ENCODE peak calls at places on chromosomes 3 and 15, in six cellular contexts. O is neuronal stem cell, X is mammary epithelial cell, F is HepG2, S is right atrium auricular region, C is right cardiac atrium. R is an unnamed sample.

GRCh38 chr3:29694783-29695182 is 413.9 kb downstream of the RBMS3 start:
- DNase-seq in F (peak; percentile 3), C (no peak), S (no peak), O (no peak), X (peak; percentile 80), R (no peak)

GRCh38 chr3:126657901-126658300 is 3.0 kb upstream of the TXNRD3 start:
- DNase-seq in O (no peak), S (no peak), F (no peak), C (no peak), X (no peak), R (no peak)

GRCh38 chr3:154247806-154248480 is 76.3 kb downstream of the DHX36 start:
- DNase-seq in O (peak; percentile 57), X (no peak), C (no peak), F (peak; percentile 15), S (no peak), R (no peak)

GRCh38 chr15:47824185-47824584 is 106.9 kb downstream of the SEMA6D start:
- DNase-seq in S (no peak), C (no peak), X (peak; percentile 25), O (no peak), F (no peak), R (no peak)

GRCh38 chr3:174495231-174495755 is 363.8 kb upstream of the NAALADL2 start:
- DNase-seq in C (no peak), F (no peak), X (no peak), O (no peak), S (no peak), R (no peak)

GRCh38 chr3:174193559-174193958 is 665.6 kb upstream of the NAALADL2 start:
- DNase-seq in X (no peak), C (no peak), F (no peak), O (no peak), S (no peak), R (no peak)

GRCh38 chr15:97235285-97235985 is 725.1 kb upstream of the ARRDC4 start:
- DNase-seq in O (peak; percentile 66), S (no peak), X (peak; percentile 35), F (peak; percentile 30), C (peak; percentile 58), R (no peak)

GRCh38 chr3:59857589-59858346 is 807.9 kb upstream of the CFAP20DC start:
- DNase-seq in S (peak; percentile 79), O (peak; percentile 57), X (peak; percentile 61), C (peak; percentile 91), F (peak; percentile 70), R (peak; percentile 67)

GRCh38 chr3:152038491-152038890 is 165.0 kb downstream of the SUCNR1 start:
- DNase-seq in O (no peak), X (no peak), C (no peak), S (no peak), F (no peak), R (no peak)

GRCh38 chr15:86558252-86558651 is 478.6 kb downstream of the AGBL1 start:
- DNase-seq in C (no peak), O (no peak), X (no peak), S (no peak), F (no peak), R (no peak)

GRCh38 chr15:29750754-29751153 is 71.5 kb downstream of the TJP1 start:
- DNase-seq in S (no peak), C (no peak), X (no peak), F (no peak), O (no peak), R (no peak)

GRCh38 chr3:192422998-192423349 is 304.4 kb downstream of the FGF12 start:
- DNase-seq in S (no peak), F (no peak), X (no peak), O (no peak), C (no peak), R (no peak)

GRCh38 chr3:65593780-65594752 is 444.7 kb downstream of the MAGI1 start:
- DNase-seq in X (no peak), C (no peak), S (no peak), F (no peak), O (no peak), R (no peak)

GRCh38 chr15:33975023-33975565 is 6.8 kb downstream of the CHRM5 start:
- DNase-seq in F (no peak), C (no peak), S (no peak), O (no peak), X (no peak), R (no peak)

GRCh38 chr15:88089019-88089603 is 167.4 kb downstream of the NTRK3 start:
- DNase-seq in F (no peak), C (no peak), S (no peak), X (peak; percentile 28), O (no peak), R (no peak)

GRCh38 chr15:69129026-69129385 is 31.4 kb upstream of the GLCE start:
- DNase-seq in F (no peak), O (no peak), X (no peak), S (no peak), C (no peak), R (no peak)

GRCh38 chr15:76799760-76800159 is 105.4 kb downstream of the SCAPER start:
- DNase-seq in F (no peak), C (no peak), O (no peak), S (no peak), X (peak; percentile 51), R (no peak)

GRCh38 chr3:132879651-132880050 is 157.4 kb upstream of the NPHP3 start:
- DNase-seq in O (no peak), C (no peak), S (no peak), X (peak; percentile 4), F (no peak), R (no peak)

GRCh38 chr3:169138849-169139416 is 524.6 kb downstream of the MECOM start:
- DNase-seq in F (no peak), X (no peak), O (no peak), S (no peak), C (no peak), R (no peak)

GRCh38 chr3:47910777-47911440 is 105.3 kb downstream of the MAP4 start:
- DNase-seq in C (no peak), S (no peak), F (peak; percentile 14), O (no peak), X (peak; percentile 89), R (no peak)

GRCh38 chr3:175238848-175239247 is 379.7 kb downstream of the NAALADL2 start:
- DNase-seq in F (no peak), O (no peak), S (no peak), C (no peak), X (no peak), R (no peak)

GRCh38 chr3:158794936-158795518 is 6.8 kb upstream of the MFSD1 start:
- DNase-seq in O (no peak), C (no peak), X (peak; percentile 44), S (no peak), F (peak; percentile 32), R (no peak)

GRCh38 chr3:153165211-153165815 is 3.3 kb downstream of the RAP2B start:
- DNase-seq in O (no peak), C (no peak), F (no peak), S (no peak), X (no peak), R (no peak)

GRCh38 chr3:128319741-128320141 is 146.9 kb downstream of the DNAJB8 start:
- DNase-seq in F (no peak), O (no peak), X (no peak), C (no peak), S (no peak), R (no peak)

GRCh38 chr3:150757364-150757763 is 5.6 kb downstream of the SIAH2 start:
- DNase-seq in C (no peak), S (no peak), X (no peak), F (no peak), O (no peak), R (no peak)

GRCh38 chr3:63278171-63278999 is at the start of gene SYNPR:
- DNase-seq in S (no peak), C (peak; percentile 30), F (no peak), X (no peak), O (no peak), R (peak; percentile 47)

GRCh38 chr15:57708047-57708446 is 1.5 kb downstream of the POLR2M start:
- DNase-seq in C (no peak), X (no peak), F (no peak), O (no peak), S (no peak), R (no peak)

GRCh38 chr3:196670335-196670734 is 30.8 kb downstream of the NRROS start:
- DNase-seq in O (no peak), C (peak; percentile 64), F (no peak), X (no peak), S (no peak), R (no peak)

GRCh38 chr15:39172380-39173281 is 408.2 kb upstream of the THBS1 start:
- DNase-seq in F (peak; percentile 67), X (peak; percentile 93), O (no peak), C (peak; percentile 50), S (no peak), R (no peak)

GRCh38 chr15:90934256-90934948 is 683 bp upstream of the UNC45A start:
- DNase-seq in S (peak; percentile 81), X (peak; percentile 75), C (peak; percentile 94), F (peak; percentile 81), O (peak; percentile 77), R (peak; percentile 88)
- H3K4me3 ChIP-seq in S (peak overlapping the region; percentile 62), X (peak overlapping the region; percentile 70), C (peak overlapping the region; percentile 72), F (peak overlapping the region; percentile 77), O (peak overlapping the region; percentile 74), R (peak overlapping the region; percentile 83)

GRCh38 chr15:84755736-84756527 is 7.5 kb downstream of the ZNF592 start:
- DNase-seq in O (no peak), F (no peak), C (no peak), S (no peak), X (peak; percentile 26), R (no peak)
- H3K27ac ChIP-seq in O (no peak overlapping the region), F (peak overlapping the region; percentile 43), C (no peak overlapping the region), S (no peak overlapping the region), X (no peak overlapping the region), R (no peak overlapping the region)

DNA sequence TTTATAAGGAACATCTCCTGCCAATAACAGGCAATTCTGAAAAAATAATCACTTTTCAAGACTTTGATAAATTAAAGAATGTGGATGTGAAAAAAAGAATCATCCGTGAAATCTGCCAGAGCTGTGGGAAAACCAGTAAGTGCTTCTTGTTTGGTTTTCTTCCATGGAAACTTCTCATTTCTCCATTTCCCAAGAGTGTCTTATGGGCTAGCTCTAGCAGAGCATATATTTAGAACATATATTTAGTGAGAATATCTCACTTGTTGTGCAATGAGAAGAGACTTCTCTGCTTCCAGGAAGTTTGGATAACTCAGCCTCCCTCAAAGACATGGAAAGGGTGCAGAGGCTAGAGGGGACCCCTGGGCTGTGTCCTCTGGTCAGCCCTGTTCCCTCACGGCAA is 49.9 kb downstream of the COL6A5 start:
- DNase-seq in S (no peak), O (no peak), F (no peak), X (no peak), C (no peak), R (no peak)
- H3K4me1 ChIP-seq in S (no peaks in the 10 kb centered on the region), O (no peaks in the 10 kb centered on the region), F (no peaks in the 10 kb centered on the region), X (peaks cover 10% of the 10 kb centered on the region), C (no peaks in the 10 kb centered on the region), R (no peaks in the 10 kb centered on the region)

GRCh38 chr3:117035785-117036184 is 326.2 kb downstream of the TUSC7 start:
- DNase-seq in S (no peak), C (no peak), X (no peak), F (no peak), O (no peak), R (no peak)

DNA sequence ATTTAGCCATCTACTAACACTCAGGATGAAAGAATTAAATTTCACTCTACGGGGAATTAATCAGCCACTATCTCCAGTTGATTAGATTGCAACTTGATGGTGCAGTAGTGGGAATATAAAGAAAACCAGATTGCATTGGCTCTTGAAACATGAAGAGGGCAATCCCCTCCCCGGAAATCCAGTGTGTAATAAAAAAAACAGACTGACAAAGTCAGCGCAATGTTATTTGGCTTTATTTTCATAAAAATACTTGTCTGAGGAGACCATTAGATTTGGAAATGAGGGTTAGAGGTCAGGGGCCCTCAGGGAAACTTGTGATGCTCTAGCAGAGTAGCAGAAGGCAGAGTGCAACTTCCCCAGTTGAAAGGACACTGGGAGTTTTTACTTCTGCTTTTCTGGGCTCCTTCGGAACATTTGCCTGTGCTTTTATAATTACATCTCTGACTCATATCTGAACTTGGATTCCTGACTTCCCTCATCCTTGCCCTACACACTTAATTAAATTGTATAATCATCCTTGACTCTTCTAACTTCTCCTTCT is 326.8 kb downstream of the TUSC7 start:
- DNase-seq in C (no peak), S (peak; percentile 69), O (no peak), F (no peak), X (no peak), R (peak; percentile 61)
- H3K4me3 ChIP-seq in C (no peak overlapping the region), S (no peak overlapping the region), O (peak overlapping the region; percentile 12), F (no peak overlapping the region), X (no peak overlapping the region), R (no peak overlapping the region)

R was measured in left lung.